ENCODE peak calls at places on chromosomes 1 and 21, in seven cellular contexts. J is OCI-LY7; V is left ventricle myocardium inferior; M is PC-3; F is HCT116; W is endodermal cell; S is CD8-positive, alpha-beta memory T cell. P is an unnamed sample.

GRCh38 chr1:20696397-20697333 is 21.1 kb downstream of the KIF17 start:
- DNase-seq in J (peak; percentile 83), W (peak; percentile 96), F (peak; percentile 69), S (peak; percentile 63), M (peak; percentile 89), V (peak; percentile 83), P (peak; percentile 86)

GRCh38 chr1:56330400-56331026 is 248.8 kb downstream of the PLPP3 start:
- DNase-seq in F (no peak), M (peak; percentile 58), V (no peak), J (no peak), S (no peak), W (no peak), P (peak; percentile 16)

GRCh38 chr1:57897581-57897980 is 473.7 kb upstream of the DAB1 start:
- DNase-seq in F (no peak), W (no peak), V (no peak), J (no peak), M (no peak), S (no peak), P (no peak)

GRCh38 chr1:78831731-78832360 is 174.7 kb downstream of the ADGRL4 start:
- DNase-seq in W (no peak), V (no peak), F (peak; percentile 53), S (no peak), M (peak; percentile 95), J (no peak), P (peak; percentile 92)

GRCh38 chr1:70948618-70949017 is 99.0 kb downstream of the PTGER3 start:
- DNase-seq in J (no peak), V (no peak), F (no peak), W (no peak), M (no peak), S (no peak), P (no peak)

GRCh38 chr1:151830055-151830454 is 1.5 kb downstream of the RORC start:
- DNase-seq in V (no peak), S (no peak), F (no peak), M (no peak), J (no peak), W (no peak), P (no peak)

GRCh38 chr1:207076181-207076949 is 12.3 kb upstream of the C4BPB start:
- DNase-seq in S (no peak), W (peak; percentile 10), V (no peak), M (no peak), J (no peak), F (no peak), P (no peak)

GRCh38 chr1:26767714-26768113 is 20.0 kb upstream of the PIGV start:
- DNase-seq in V (no peak), S (no peak), F (no peak), M (no peak), J (no peak), W (no peak), P (no peak)

GRCh38 chr1:244273845-244274619 is 177.7 kb downstream of the ADSS2 start:
- DNase-seq in V (peak; percentile 24), F (peak; percentile 42), M (peak; percentile 96), S (no peak), J (no peak), W (peak; percentile 57), P (peak; percentile 90)

GRCh38 chr1:53094533-53094919 is 32.5 kb downstream of the PODN start:
- DNase-seq in J (no peak), V (no peak), M (no peak), W (no peak), F (no peak), S (no peak), P (no peak)

GRCh38 chr1:156336242-156336641 is 1.9 kb downstream of the CCT3 start:
- DNase-seq in J (peak; percentile 54), W (no peak), M (peak; percentile 31), V (no peak), S (no peak), F (peak; percentile 19), P (no peak)

GRCh38 chr21:42187976-42188653 is 30.8 kb upstream of the ABCG1 start:
- DNase-seq in M (no peak), S (peak; percentile 86), W (no peak), F (no peak), J (peak; percentile 96), V (no peak), P (peak; percentile 12)

GRCh38 chr1:184163674-184164470 is 112.3 kb downstream of the TSEN15 start:
- DNase-seq in S (no peak), J (no peak), M (peak; percentile 37), F (no peak), V (no peak), W (peak; percentile 62), P (peak; percentile 64)

GRCh38 chr1:180117764-180118116 is 36.9 kb upstream of the QSOX1 start:
- DNase-seq in M (peak; percentile 80), J (no peak), F (peak; percentile 12), V (no peak), S (no peak), W (no peak), P (peak; percentile 53)
- H3K27ac ChIP-seq in M (peak overlapping the region; percentile 83), J (no peak overlapping the region), F (no peak overlapping the region), V (peak overlapping the region; percentile 62), S (no peak overlapping the region), W (no peak overlapping the region), P (no peak overlapping the region)

GRCh38 chr1:116036255-116036654 is 59.9 kb downstream of the SLC22A15 start:
- DNase-seq in F (no peak), J (no peak), V (no peak), W (peak; percentile 64), S (no peak), M (no peak), P (no peak)
- H3K36me3 ChIP-seq in F (no peaks in the 10 kb centered on the region), J (no peaks in the 10 kb centered on the region), V (peaks cover 66% of the 10 kb centered on the region), W (peaks cover 92% of the 10 kb centered on the region), S (no peaks in the 10 kb centered on the region), M (peaks cover 8% of the 10 kb centered on the region), P (peaks cover 44% of the 10 kb centered on the region)

GRCh38 chr1:210445931-210446330 is 117.2 kb downstream of the HHAT start:
- DNase-seq in J (no peak), F (no peak), M (no peak), W (no peak), S (no peak), V (no peak), P (no peak)

GRCh38 chr1:210447456-210448057 is 118.9 kb downstream of the HHAT start:
- DNase-seq in S (no peak), J (no peak), V (no peak), F (no peak), M (no peak), W (no peak), P (no peak)

GRCh38 chr1:210445485-210445884 is 116.8 kb downstream of the HHAT start:
- DNase-seq in F (no peak), V (no peak), J (no peak), M (peak; percentile 15), W (no peak), S (no peak), P (no peak)

GRCh38 chr1:210446479-210446878 is 117.8 kb downstream of the HHAT start:
- DNase-seq in F (no peak), W (peak; percentile 61), V (no peak), S (peak; percentile 66), J (no peak), M (peak; percentile 24), P (no peak)

DNA sequence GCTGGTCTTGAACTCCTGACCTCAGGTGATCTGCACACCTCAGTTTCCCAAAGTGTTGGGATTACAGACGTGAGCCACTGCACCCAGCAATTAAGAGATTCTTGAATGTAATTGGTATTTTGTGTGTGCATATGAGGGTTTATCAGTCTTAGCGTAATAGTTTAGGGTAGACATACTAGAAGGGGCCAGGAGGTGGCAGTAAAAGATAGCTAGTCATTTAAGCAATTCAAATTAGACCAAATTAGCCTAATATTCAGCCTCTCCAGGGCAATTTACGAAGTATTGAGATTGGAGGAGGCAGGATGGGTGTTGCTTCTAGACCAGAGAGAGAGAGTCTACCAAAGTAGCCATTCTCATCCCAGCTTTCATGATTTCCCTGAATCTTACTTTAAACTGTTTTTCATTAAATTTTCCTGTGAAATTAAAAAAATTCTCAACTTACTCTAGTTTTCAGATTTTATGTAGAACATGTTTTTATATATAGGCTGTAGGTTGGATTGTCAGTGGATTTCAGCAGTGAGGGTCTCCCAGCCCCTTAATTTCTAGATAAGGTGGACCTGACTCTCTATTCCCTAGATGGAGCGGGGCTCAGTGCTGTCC is 119.7 kb downstream of the HHAT start:
- DNase-seq in M (peak; percentile 73), V (no peak), J (peak; percentile 10), W (peak; percentile 73), S (no peak), F (peak; percentile 33), P (peak; percentile 18)
- H3K27ac ChIP-seq in M (no peak overlapping the region), V (no peak overlapping the region), J (no peak overlapping the region), W (no peak overlapping the region), S (no peak overlapping the region), F (no peak overlapping the region), P (no peak overlapping the region)

GRCh38 chr1:225371366-225371765 is 56.5 kb downstream of the LBR start:
- DNase-seq in W (no peak), J (no peak), S (no peak), V (no peak), M (no peak), F (no peak), P (no peak)
- H3K36me3 ChIP-seq in W (no peaks in the 10 kb centered on the region), J (no peaks in the 10 kb centered on the region), S (no peaks in the 10 kb centered on the region), V (no peaks in the 10 kb centered on the region), M (no peaks in the 10 kb centered on the region), F (no peaks in the 10 kb centered on the region), P (no peaks in the 10 kb centered on the region)

GRCh38 chr1:10853701-10854100 is 57.3 kb upstream of the CASZ1 start:
- DNase-seq in J (no peak), M (no peak), F (no peak), S (no peak), V (no peak), W (no peak), P (no peak)

GRCh38 chr1:10856863-10857598 is 60.6 kb upstream of the CASZ1 start:
- DNase-seq in F (no peak), J (no peak), W (no peak), M (no peak), S (no peak), V (no peak), P (no peak)

GRCh38 chr1:10854856-10855459 is 58.5 kb upstream of the CASZ1 start:
- DNase-seq in J (no peak), S (no peak), W (no peak), M (no peak), V (no peak), F (no peak), P (no peak)

GRCh38 chr1:10857689-10858088 is 61.2 kb upstream of the CASZ1 start:
- DNase-seq in W (no peak), V (no peak), J (no peak), F (no peak), S (no peak), M (no peak), P (no peak)

GRCh38 chr1:10856253-10856683 is 59.8 kb upstream of the CASZ1 start:
- DNase-seq in F (no peak), J (no peak), M (no peak), W (no peak), V (no peak), S (no peak), P (no peak)
- H3K27ac ChIP-seq in F (no peak overlapping the region), J (no peak overlapping the region), M (no peak overlapping the region), W (no peak overlapping the region), V (no peak overlapping the region), S (no peak overlapping the region), P (no peak overlapping the region)